ENCODE peak calls at places on chromosomes 12 and 14, in five cellular contexts. A is heart left ventricle; T is IMR-90; G is A549; M is CD4-positive, alpha-beta memory T cell. J is an unnamed sample.

GRCh38 chr14:101062065-101062450 is 158.5 kb upstream of the RTL1 start:
- DNase-seq in M (no peak), T (no peak), A (no peak), G (no peak), J (no peak)

GRCh38 chr14:99822166-99822527 is 28.9 kb downstream of the EML1 start:
- DNase-seq in A (no peak), M (no peak), G (no peak), T (no peak), J (no peak)

GRCh38 chr12:121894633-121895032 is 6.0 kb downstream of the PSMD9 start:
- DNase-seq in A (no peak), T (peak), G (peak), M (no peak), J (peak)

GRCh38 chr14:75885829-75886228 is 96.0 kb downstream of the TGFB3 start:
- DNase-seq in A (no peak), G (no peak), M (no peak), T (peak), J (no peak)

GRCh38 chr14:106268013-106268727 is 741.8 kb downstream of the TMEM121 start:
- DNase-seq in G (no peak), M (peak), A (no peak), T (no peak), J (no peak)

GRCh38 chr14:77208979-77209318 is 27.4 kb downstream of the TMEM63C start:
- DNase-seq in M (no peak), T (no peak), G (no peak), A (no peak), J (no peak)

GRCh38 chr14:76810953-76811400 is 1.7 kb downstream of the ANGEL1 start:
- DNase-seq in M (peak), G (peak), T (peak), A (no peak), J (peak)

GRCh38 chr12:89707623-89707991 is 1.0 kb downstream of the ATP2B1 start:
- DNase-seq in A (peak), M (peak), T (no peak), G (no peak), J (peak)

GRCh38 chr14:100825691-100826331 is at the start of gene MEG3:
- DNase-seq in A (peak), G (peak), M (no peak), T (peak), J (no peak)

GRCh38 chr12:72467985-72468384 is 195.8 kb downstream of the TRHDE start:
- DNase-seq in A (no peak), G (no peak), M (no peak), T (no peak), J (no peak)

GRCh38 chr14:59332727-59333126 is 132.5 kb downstream of the GPR135 start:
- DNase-seq in M (no peak), A (no peak), G (peak), T (peak), J (no peak)

GRCh38 chr12:53596920-53597363 is 29.2 kb downstream of the ATF7 start:
- DNase-seq in A (no peak), T (peak), G (no peak), M (no peak), J (no peak)

GRCh38 chr12:53676715-53677611 is 1.1 kb upstream of the ATP5MC2 start:
- DNase-seq in G (no peak), T (peak), M (no peak), A (peak), J (peak)

GRCh38 chr12:72275551-72275950 is 3.4 kb downstream of the TRHDE start:
- DNase-seq in M (no peak), T (no peak), A (no peak), G (no peak), J (no peak)

GRCh38 chr12:95200128-95200973 is 16.9 kb downstream of the FGD6 start:
- DNase-seq in G (no peak), M (no peak), T (no peak), A (no peak), J (no peak)

GRCh38 chr12:3041558-3042164 is 35.5 kb upstream of the TSPAN9 start:
- DNase-seq in G (peak), A (peak), M (peak), T (peak), J (peak)

GRCh38 chr14:51607677-51608076 is 44.0 kb upstream of the FRMD6 start:
- DNase-seq in T (peak), M (no peak), A (no peak), G (no peak), J (no peak)

GRCh38 chr12:69982081-69982480 is 157.1 kb downstream of the MYRFL start:
- DNase-seq in A (no peak), G (no peak), T (no peak), M (no peak), J (no peak)

GRCh38 chr14:22047105-22047504 is 373.5 kb upstream of the OR4E1 start:
- DNase-seq in M (peak), T (no peak), G (no peak), A (no peak), J (peak)

GRCh38 chr12:63845726-63846125 is 1.2 kb downstream of the SRGAP1 start:
- DNase-seq in G (no peak), A (no peak), T (peak), M (no peak), J (peak)

GRCh38 chr12:52370906-52371608 is 3.8 kb upstream of the KRT85 start:
- DNase-seq in M (no peak), T (peak), A (no peak), G (no peak), J (no peak)

GRCh38 chr12:125794401-125794800 is 729.2 kb downstream of the AACS start:
- DNase-seq in M (no peak), T (no peak), A (no peak), G (no peak), J (no peak)

GRCh38 chr12:1532367-1532752 is 62.0 kb downstream of the FBXL14 start:
- DNase-seq in T (no peak), A (no peak), G (no peak), M (no peak), J (no peak)

GRCh38 chr12:116295327-116296263 is 18.1 kb upstream of the MED13L start:
- DNase-seq in G (no peak), A (no peak), M (no peak), T (peak), J (no peak)

GRCh38 chr14:99522025-99522401 is 40.8 kb downstream of the CCNK start:
- DNase-seq in T (no peak), G (no peak), M (no peak), A (peak), J (no peak)

GRCh38 chr14:45807187-45807586 is 554.2 kb upstream of the MIS18BP1 start:
- DNase-seq in T (no peak), A (no peak), M (no peak), G (no peak), J (no peak)

GRCh38 chr12:45425426-45425825 is 209.5 kb downstream of the ANO6 start:
- DNase-seq in M (no peak), G (no peak), A (no peak), T (peak), J (no peak)

GRCh38 chr12:76879710-76880025 is 849 bp upstream of the CSRP2 start:
- DNase-seq in G (no peak), M (no peak), T (no peak), A (peak), J (no peak)

GRCh38 chr12:12209043-12209442 is 57.8 kb downstream of the LRP6 start:
- DNase-seq in G (no peak), M (no peak), T (no peak), A (no peak), J (no peak)

GRCh38 chr14:96180004-96180403 is 24.6 kb upstream of the BDKRB2 start:
- DNase-seq in T (no peak), A (no peak), M (no peak), G (no peak), J (no peak)

GRCh38 chr12:89969098-89969497 is 260.5 kb upstream of the ATP2B1 start:
- DNase-seq in M (no peak), G (no peak), T (no peak), A (no peak), J (no peak)

GRCh38 chr12:94488449-94488848 is 28.8 kb upstream of the CEP83 start:
- DNase-seq in G (no peak), T (peak), A (no peak), M (no peak), J (no peak)

GRCh38 chr14:69046468-69046867 is 67.4 kb upstream of the ACTN1 start:
- DNase-seq in G (no peak), M (no peak), A (peak), T (peak), J (no peak)

GRCh38 chr12:49536526-49537195 is 2.2 kb upstream of the KCNH3 start:
- DNase-seq in T (no peak), A (no peak), M (no peak), G (no peak), J (no peak)

GRCh38 chr14:71472961-71473340 is 459.3 kb upstream of the RGS6 start:
- DNase-seq in G (no peak), M (no peak), A (no peak), T (no peak), J (no peak)
- H3K4me3 ChIP-seq in G (no peak), M (no peak), A (no peak), T (no peak), J (no peak)

DNA sequence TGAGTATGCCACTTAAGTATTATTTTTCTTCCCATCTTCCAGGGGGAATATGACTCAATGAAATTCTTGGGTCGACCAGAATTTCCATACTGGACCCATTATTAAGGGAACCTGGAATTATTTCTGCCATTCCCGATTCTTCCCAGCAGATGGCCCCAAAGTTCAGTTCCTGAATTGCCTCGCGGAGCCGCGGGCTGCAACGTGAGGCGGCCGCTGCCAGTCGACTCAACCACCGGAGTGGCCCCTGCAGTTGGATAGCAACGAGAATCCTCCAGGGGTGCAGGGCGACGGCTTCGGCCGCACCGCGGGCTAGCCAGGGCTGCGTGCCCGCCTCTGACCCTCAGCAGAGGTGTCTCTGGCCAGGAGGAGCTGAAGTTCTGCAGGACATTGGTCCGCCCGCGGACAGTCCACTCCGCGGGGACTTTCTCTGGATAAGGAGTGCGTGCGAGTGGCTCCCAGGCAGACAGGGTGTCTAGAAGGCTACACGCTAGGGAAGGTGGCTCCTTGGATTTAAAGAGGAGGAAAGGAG is 586 bp upstream of the TSHR start:
- DNase-seq in A (peak), G (peak), T (peak), M (peak), J (peak)
- H3K4me3 ChIP-seq in A (peak), G (peak), T (peak), M (peak), J (peak)

DNA sequence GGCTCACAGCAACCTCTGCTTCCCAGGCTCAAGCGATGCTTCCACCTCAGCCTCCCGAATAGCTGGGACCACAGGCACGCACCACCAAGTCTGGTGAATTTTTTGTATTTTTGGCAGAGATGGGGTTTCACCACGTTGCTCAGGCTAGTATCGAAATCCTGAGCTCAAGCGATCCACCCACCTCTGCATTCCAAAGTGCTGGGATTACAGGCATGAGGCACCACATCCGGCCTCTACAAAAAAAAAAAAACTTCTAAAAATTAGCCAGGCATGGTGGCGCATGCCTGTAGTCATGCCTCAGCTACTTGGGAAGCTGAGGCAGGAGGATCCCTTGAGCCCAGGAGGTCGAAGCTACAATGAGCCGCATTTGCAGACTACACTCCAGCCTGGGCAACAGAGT is 104.1 kb upstream of the HMGA2 start:
- DNase-seq in M (no peak), T (peak), G (no peak), A (no peak), J (no peak)
- H3K4me3 ChIP-seq in M (no peak), T (no peak), G (no peak), A (no peak), J (no peak)

GRCh38 chr14:104135904-104136471 is 2.4 kb upstream of the KIF26A start:
- DNase-seq in G (no peak), M (no peak), A (peak), T (no peak), J (no peak)

GRCh38 chr14:104135121-104135903 is 3.1 kb upstream of the KIF26A start:
- DNase-seq in M (no peak), T (no peak), G (peak), A (peak), J (peak)

GRCh38 chr14:104137297-104138097 is 890 bp upstream of the KIF26A start:
- DNase-seq in M (peak), A (peak), G (peak), T (peak), J (peak)

GRCh38 chr14:104138098-104138890 is at the start of gene KIF26A:
- DNase-seq in A (peak), G (peak), T (no peak), M (no peak), J (peak)

DNA sequence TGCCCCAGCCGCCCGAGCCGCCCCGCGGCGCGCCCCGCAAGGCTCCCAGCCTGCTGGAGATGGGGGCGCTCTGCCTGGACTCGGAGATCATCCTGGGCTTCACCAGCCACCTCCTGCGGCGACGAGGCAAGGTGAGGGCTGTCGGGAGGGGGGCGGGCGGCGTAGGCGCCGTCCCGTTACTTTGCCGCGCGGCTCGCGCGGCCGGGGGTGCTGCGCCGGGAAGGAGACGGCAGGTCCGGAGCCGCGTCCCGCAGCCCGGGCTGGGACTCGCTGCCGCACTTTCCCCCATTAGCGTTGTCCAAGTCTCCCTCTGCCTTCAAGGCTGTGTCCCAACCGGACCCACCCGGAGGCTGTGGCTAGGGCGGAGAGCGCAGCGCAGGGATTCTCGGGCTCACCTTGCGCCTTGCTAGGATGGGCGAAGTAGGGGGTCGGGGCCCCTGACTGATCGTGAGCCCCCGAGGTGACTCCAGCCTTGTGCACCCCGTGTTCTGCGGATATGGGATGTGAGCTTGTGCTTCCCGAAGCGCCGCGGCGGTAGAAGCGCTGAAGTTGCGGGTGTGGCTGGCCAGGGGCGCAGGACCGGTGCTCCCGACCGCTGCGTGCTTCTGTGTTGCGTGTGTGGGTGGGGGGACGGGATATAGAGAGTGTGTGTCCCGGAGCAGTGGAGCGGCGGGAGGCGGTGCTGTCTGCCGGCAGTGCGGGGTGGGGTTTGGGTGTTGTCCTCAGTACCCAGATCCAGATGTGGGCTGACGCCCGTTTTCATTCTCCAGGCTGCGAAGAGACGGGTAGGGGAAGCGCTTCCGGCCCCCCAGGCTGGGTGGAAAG is 1.7 kb upstream of the KIF26A start:
- DNase-seq in T (no peak), A (peak), M (no peak), G (no peak), J (no peak)
- H3K4me3 ChIP-seq in T (no peak), A (peak), M (no peak), G (peak), J (peak)

GRCh38 chr14:64997108-64997794 is 10.6 kb downstream of the FNTB start:
- DNase-seq in M (peak), A (no peak), G (no peak), T (no peak), J (no peak)
- H3K4me3 ChIP-seq in M (no peak), A (no peak), G (no peak), T (no peak), J (no peak)

DNA sequence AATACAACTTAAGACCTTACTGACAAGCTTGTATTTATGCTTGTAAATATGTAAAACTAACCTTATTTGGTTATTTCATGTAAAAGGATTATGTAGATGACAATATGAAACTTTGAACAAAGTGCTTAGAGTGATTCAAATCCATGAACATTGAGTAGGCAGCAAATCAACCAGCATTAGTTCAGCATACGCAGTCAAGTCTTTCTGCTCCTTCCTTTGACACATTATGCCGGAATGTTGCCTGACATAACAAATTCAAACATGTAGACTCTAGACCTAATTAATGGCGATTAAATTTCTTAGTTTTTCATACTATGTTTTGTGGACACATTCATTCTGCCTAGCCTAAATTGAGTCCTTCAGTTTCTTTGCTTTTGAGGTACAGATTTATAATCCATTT is 105.3 kb downstream of the FGD4 start:
- DNase-seq in A (no peak), G (no peak), T (peak), M (no peak), J (no peak)
- H3K4me3 ChIP-seq in A (peak), G (no peak), T (no peak), M (no peak), J (no peak)

GRCh38 chr14:50319293-50319692 is 7.2 kb downstream of the DMAC2L start:
- DNase-seq in T (peak), G (no peak), A (no peak), M (no peak), J (no peak)

GRCh38 chr14:50318031-50318626 is 6.0 kb downstream of the DMAC2L start:
- DNase-seq in A (no peak), M (no peak), T (peak), G (peak), J (no peak)

GRCh38 chr14:50319721-50320120 is 7.6 kb downstream of the DMAC2L start:
- DNase-seq in A (no peak), T (peak), G (no peak), M (no peak), J (no peak)

GRCh38 chr14:50320279-50320678 is 8.2 kb downstream of the DMAC2L start:
- DNase-seq in T (peak), M (no peak), G (no peak), A (no peak), J (no peak)

GRCh38 chr14:50321009-50321660 is 9.0 kb downstream of the DMAC2L start:
- DNase-seq in A (no peak), T (peak), M (peak), G (peak), J (peak)
- H3K4me3 ChIP-seq in A (peak), T (peak), M (no peak), G (peak), J (no peak)

J was measured in Caco-2.